ENCODE peak calls at places on chromosomes 11 and 22, in seven cellular contexts. One of them, this sample, is unnamed.

GRCh38 chr11:134573857-134574256 is 161.8 kb upstream of the B3GAT1 start:
- DNase-seq in Calu3: no peak
- DNase-seq in GF-D8: no peak
- DNase-seq in T-helper 22 cell: no peak
- DNase-seq in NCI-H774: no peak
- DNase-seq in stimulated activated CD4-positive, alpha-beta T cell treated with anti-CD3 and anti-CD28 coated beads, TNF-alpha, amount 100 ng/mL, for 48 hours: no peak
- DNase-seq in AG09309: no peak
- DNase-seq in this sample: no peak

GRCh38 chr11:85759915-85760314 is 51.0 kb downstream of the SYTL2 start:
- DNase-seq in Calu3: no peak
- DNase-seq in GF-D8: no peak
- DNase-seq in T-helper 22 cell: no peak
- DNase-seq in NCI-H774: no peak
- DNase-seq in stimulated activated CD4-positive, alpha-beta T cell treated with anti-CD3 and anti-CD28 coated beads, TNF-alpha, amount 100 ng/mL, for 48 hours: no peak
- DNase-seq in AG09309: peak
- DNase-seq in this sample: peak

GRCh38 chr11:73236879-73237278 is 18.8 kb downstream of the P2RY2 start:
- DNase-seq in Calu3: peak
- DNase-seq in GF-D8: peak
- DNase-seq in T-helper 22 cell: no peak
- DNase-seq in NCI-H774: no peak
- DNase-seq in stimulated activated CD4-positive, alpha-beta T cell treated with anti-CD3 and anti-CD28 coated beads, TNF-alpha, amount 100 ng/mL, for 48 hours: no peak
- DNase-seq in AG09309: no peak
- DNase-seq in this sample: no peak

GRCh38 chr22:28137036-28137435 is 218.0 kb upstream of the PITPNB start:
- DNase-seq in Calu3: no peak
- DNase-seq in GF-D8: no peak
- DNase-seq in T-helper 22 cell: no peak
- DNase-seq in NCI-H774: no peak
- DNase-seq in stimulated activated CD4-positive, alpha-beta T cell treated with anti-CD3 and anti-CD28 coated beads, TNF-alpha, amount 100 ng/mL, for 48 hours: no peak
- DNase-seq in AG09309: no peak
- DNase-seq in this sample: no peak

GRCh38 chr22:21593406-21594232 is 26.1 kb downstream of the UBE2L3 start:
- DNase-seq in Calu3: peak
- DNase-seq in GF-D8: no peak
- DNase-seq in T-helper 22 cell: no peak
- DNase-seq in NCI-H774: no peak
- DNase-seq in stimulated activated CD4-positive, alpha-beta T cell treated with anti-CD3 and anti-CD28 coated beads, TNF-alpha, amount 100 ng/mL, for 48 hours: no peak
- DNase-seq in AG09309: no peak
- DNase-seq in this sample: no peak

GRCh38 chr11:74449369-74449931 is 17.9 kb downstream of the KCNE3 start:
- DNase-seq in Calu3: peak
- DNase-seq in GF-D8: peak
- DNase-seq in T-helper 22 cell: no peak
- DNase-seq in NCI-H774: peak
- DNase-seq in stimulated activated CD4-positive, alpha-beta T cell treated with anti-CD3 and anti-CD28 coated beads, TNF-alpha, amount 100 ng/mL, for 48 hours: peak
- DNase-seq in AG09309: peak
- DNase-seq in this sample: peak

GRCh38 chr11:34345012-34345804 is 12.6 kb downstream of the ABTB2 start:
- DNase-seq in Calu3: peak
- DNase-seq in GF-D8: no peak
- DNase-seq in T-helper 22 cell: no peak
- DNase-seq in NCI-H774: peak
- DNase-seq in stimulated activated CD4-positive, alpha-beta T cell treated with anti-CD3 and anti-CD28 coated beads, TNF-alpha, amount 100 ng/mL, for 48 hours: no peak
- DNase-seq in AG09309: peak
- DNase-seq in this sample: peak

GRCh38 chr11:13697710-13698109 is 29.2 kb downstream of the FAR1 start:
- DNase-seq in Calu3: no peak
- DNase-seq in GF-D8: no peak
- DNase-seq in T-helper 22 cell: no peak
- DNase-seq in NCI-H774: no peak
- DNase-seq in stimulated activated CD4-positive, alpha-beta T cell treated with anti-CD3 and anti-CD28 coated beads, TNF-alpha, amount 100 ng/mL, for 48 hours: no peak
- DNase-seq in AG09309: no peak
- DNase-seq in this sample: no peak

GRCh38 chr22:42376721-42377177 is 55.5 kb downstream of the NFAM1 start:
- DNase-seq in Calu3: no peak
- DNase-seq in GF-D8: no peak
- DNase-seq in T-helper 22 cell: no peak
- DNase-seq in NCI-H774: no peak
- DNase-seq in stimulated activated CD4-positive, alpha-beta T cell treated with anti-CD3 and anti-CD28 coated beads, TNF-alpha, amount 100 ng/mL, for 48 hours: no peak
- DNase-seq in AG09309: no peak
- DNase-seq in this sample: peak

This sample was measured in NCI-H748 treated with DMSO at 0.1 percent for 48 hours.